ENCODE peak calls at places on chromosomes 5 and 9, in eight cellular contexts. One of them, this sample, is unnamed.

GRCh38 chr5:59346987-59347386 is 546.5 kb downstream of the PDE4D start:
- DNase-seq in iPS DF 6.9: no peak
- DNase-seq in lower lobe of right lung: no peak
- DNase-seq in H1: no peak
- DNase-seq in H7: no peak
- DNase-seq in prostate gland: no peak
- DNase-seq in body of pancreas: no peak
- DNase-seq in GM23338: no peak
- DNase-seq in this sample: no peak

GRCh38 chr9:109101810-109102209 is 17.9 kb downstream of the TMEM245 start:
- DNase-seq in GM23338: no peak
- DNase-seq in H7: no peak
- DNase-seq in prostate gland: peak; percentile 73
- DNase-seq in body of pancreas: no peak
- DNase-seq in H1: no peak
- DNase-seq in lower lobe of right lung: no peak
- DNase-seq in iPS DF 6.9: no peak
- DNase-seq in this sample: no peak

GRCh38 chr5:112419596-112420110 is 576 bp upstream of the EPB41L4A start:
- DNase-seq in iPS DF 6.9: no peak
- DNase-seq in lower lobe of right lung: peak; percentile 72
- DNase-seq in prostate gland: peak; percentile 62
- DNase-seq in body of pancreas: peak; percentile 52
- DNase-seq in GM23338: peak; percentile 68
- DNase-seq in H1: peak; percentile 78
- DNase-seq in H7: peak; percentile 77
- DNase-seq in this sample: peak; percentile 59

GRCh38 chr5:95620870-95621838 is 1.3 kb downstream of the GPR150 start:
- DNase-seq in GM23338: peak; percentile 65
- DNase-seq in prostate gland: no peak
- DNase-seq in H7: peak; percentile 79
- DNase-seq in H1: peak; percentile 78
- DNase-seq in body of pancreas: peak; percentile 64
- DNase-seq in iPS DF 6.9: no peak
- DNase-seq in lower lobe of right lung: peak; percentile 53
- DNase-seq in this sample: peak; percentile 74

GRCh38 chr9:12718482-12719026 is 25.4 kb downstream of the TYRP1 start:
- DNase-seq in H1: peak; percentile 60
- DNase-seq in H7: peak; percentile 13
- DNase-seq in GM23338: peak; percentile 87
- DNase-seq in iPS DF 6.9: peak; percentile 37
- DNase-seq in lower lobe of right lung: no peak
- DNase-seq in prostate gland: no peak
- DNase-seq in body of pancreas: no peak
- DNase-seq in this sample: no peak

GRCh38 chr5:8843766-8844165 is 702.1 kb downstream of the SEMA5A start:
- DNase-seq in body of pancreas: no peak
- DNase-seq in iPS DF 6.9: no peak
- DNase-seq in H7: no peak
- DNase-seq in H1: no peak
- DNase-seq in lower lobe of right lung: no peak
- DNase-seq in prostate gland: no peak
- DNase-seq in GM23338: no peak
- DNase-seq in this sample: no peak

GRCh38 chr5:177426566-177427210 is at the start of gene GRK6:
- DNase-seq in prostate gland: peak; percentile 21
- DNase-seq in body of pancreas: peak; percentile 56
- DNase-seq in lower lobe of right lung: peak; percentile 81
- DNase-seq in iPS DF 6.9: no peak
- DNase-seq in H7: peak; percentile 100
- DNase-seq in GM23338: peak; percentile 73
- DNase-seq in H1: no peak
- DNase-seq in this sample: peak; percentile 25

GRCh38 chr5:10355071-10355889 is 1.8 kb downstream of the MARCHF6 start:
- DNase-seq in prostate gland: no peak
- DNase-seq in H1: no peak
- DNase-seq in H7: no peak
- DNase-seq in lower lobe of right lung: no peak
- DNase-seq in body of pancreas: no peak
- DNase-seq in GM23338: no peak
- DNase-seq in iPS DF 6.9: no peak
- DNase-seq in this sample: no peak

GRCh38 chr5:17918373-17919104 is 284.3 kb downstream of the TAF11L14 start:
- DNase-seq in H7: peak; percentile 32
- DNase-seq in body of pancreas: no peak
- DNase-seq in iPS DF 6.9: peak; percentile 29
- DNase-seq in prostate gland: no peak
- DNase-seq in lower lobe of right lung: no peak
- DNase-seq in GM23338: peak; percentile 75
- DNase-seq in H1: peak; percentile 49
- DNase-seq in this sample: no peak

GRCh38 chr5:31645420-31646081 is 6.6 kb downstream of the PDZD2 start:
- DNase-seq in iPS DF 6.9: no peak
- DNase-seq in prostate gland: no peak
- DNase-seq in H7: peak; percentile 41
- DNase-seq in H1: no peak
- DNase-seq in GM23338: peak; percentile 23
- DNase-seq in body of pancreas: no peak
- DNase-seq in lower lobe of right lung: no peak
- DNase-seq in this sample: no peak

GRCh38 chr5:77133061-77133758 is 46.1 kb upstream of the ZBED3 start:
- DNase-seq in lower lobe of right lung: no peak
- DNase-seq in prostate gland: peak; percentile 75
- DNase-seq in iPS DF 6.9: no peak
- DNase-seq in GM23338: no peak
- DNase-seq in H1: no peak
- DNase-seq in body of pancreas: peak; percentile 24
- DNase-seq in H7: no peak
- DNase-seq in this sample: no peak

GRCh38 chr5:74028406-74028805 is 402.4 kb downstream of the ARHGEF28 start:
- DNase-seq in body of pancreas: no peak
- DNase-seq in prostate gland: no peak
- DNase-seq in iPS DF 6.9: no peak
- DNase-seq in GM23338: no peak
- DNase-seq in lower lobe of right lung: no peak
- DNase-seq in H1: no peak
- DNase-seq in H7: no peak
- DNase-seq in this sample: peak; percentile 77

GRCh38 chr9:134987376-134987775 is 69.7 kb upstream of the FCN1 start:
- DNase-seq in GM23338: no peak
- DNase-seq in iPS DF 6.9: no peak
- DNase-seq in prostate gland: no peak
- DNase-seq in H1: no peak
- DNase-seq in H7: no peak
- DNase-seq in body of pancreas: no peak
- DNase-seq in lower lobe of right lung: no peak
- DNase-seq in this sample: peak; percentile 3

GRCh38 chr5:57004800-57005199 is 52.9 kb upstream of the MIER3 start:
- DNase-seq in lower lobe of right lung: no peak
- DNase-seq in H1: no peak
- DNase-seq in prostate gland: no peak
- DNase-seq in GM23338: no peak
- DNase-seq in H7: no peak
- DNase-seq in iPS DF 6.9: no peak
- DNase-seq in body of pancreas: no peak
- DNase-seq in this sample: no peak

GRCh38 chr5:151098185-151098813 is 17.5 kb upstream of the TNIP1 start:
- DNase-seq in H1: no peak
- DNase-seq in prostate gland: no peak
- DNase-seq in iPS DF 6.9: no peak
- DNase-seq in GM23338: no peak
- DNase-seq in lower lobe of right lung: no peak
- DNase-seq in body of pancreas: no peak
- DNase-seq in H7: no peak
- DNase-seq in this sample: no peak

GRCh38 chr9:116447914-116448313 is 239.2 kb upstream of the TRIM32 start:
- DNase-seq in iPS DF 6.9: no peak
- DNase-seq in prostate gland: no peak
- DNase-seq in GM23338: no peak
- DNase-seq in H1: no peak
- DNase-seq in H7: no peak
- DNase-seq in lower lobe of right lung: no peak
- DNase-seq in body of pancreas: no peak
- DNase-seq in this sample: no peak

GRCh38 chr9:136665704-136666363 is 3.1 kb downstream of the EGFL7 start:
- DNase-seq in body of pancreas: no peak
- DNase-seq in prostate gland: no peak
- DNase-seq in GM23338: peak; percentile 48
- DNase-seq in H1: no peak
- DNase-seq in lower lobe of right lung: no peak
- DNase-seq in iPS DF 6.9: no peak
- DNase-seq in H7: peak; percentile 97
- DNase-seq in this sample: no peak

GRCh38 chr5:52759381-52759780 is 28.3 kb upstream of the ITGA1 start:
- DNase-seq in iPS DF 6.9: no peak
- DNase-seq in body of pancreas: no peak
- DNase-seq in prostate gland: no peak
- DNase-seq in H7: no peak
- DNase-seq in lower lobe of right lung: no peak
- DNase-seq in H1: no peak
- DNase-seq in GM23338: no peak
- DNase-seq in this sample: no peak

GRCh38 chr5:52757991-52758390 is 29.7 kb upstream of the ITGA1 start:
- DNase-seq in iPS DF 6.9: no peak
- DNase-seq in GM23338: no peak
- DNase-seq in prostate gland: no peak
- DNase-seq in H7: no peak
- DNase-seq in lower lobe of right lung: no peak
- DNase-seq in body of pancreas: no peak
- DNase-seq in H1: no peak
- DNase-seq in this sample: no peak

GRCh38 chr5:52757527-52757926 is 30.2 kb upstream of the ITGA1 start:
- DNase-seq in prostate gland: no peak
- DNase-seq in H1: no peak
- DNase-seq in iPS DF 6.9: no peak
- DNase-seq in H7: no peak
- DNase-seq in body of pancreas: no peak
- DNase-seq in lower lobe of right lung: no peak
- DNase-seq in GM23338: no peak
- DNase-seq in this sample: no peak

DNA sequence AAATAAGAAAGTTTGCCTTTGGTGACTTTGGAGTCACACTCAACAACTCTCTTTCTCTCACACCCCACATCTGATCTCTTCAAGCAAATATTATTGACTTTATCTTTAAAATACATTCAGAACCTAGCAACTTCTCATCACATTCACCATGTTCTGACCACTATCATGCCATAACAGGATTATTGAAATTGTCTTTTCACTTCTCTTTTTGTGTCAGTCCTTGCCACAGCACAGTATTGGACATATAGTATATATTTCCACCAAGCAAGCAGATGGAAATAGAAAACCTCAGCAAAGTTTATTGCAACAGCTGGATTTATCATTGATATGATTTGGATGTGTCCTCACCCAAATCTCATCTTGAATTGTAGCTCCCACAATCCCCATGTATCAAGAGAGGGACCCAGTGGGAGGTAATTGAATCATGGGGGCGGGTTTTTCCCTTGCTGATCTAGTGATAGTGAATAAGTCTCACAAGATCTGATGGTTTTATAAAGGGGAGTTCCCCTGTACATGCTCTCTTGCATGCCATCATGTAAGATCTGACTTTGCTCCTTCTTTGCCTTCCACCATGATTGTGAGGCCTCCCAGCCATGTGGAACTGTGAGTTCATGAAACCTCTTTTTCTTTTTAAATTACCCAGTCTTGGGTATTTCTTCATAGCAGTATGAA is 26.9 kb upstream of the ITGA1 start:
- DNase-seq in body of pancreas: no peak
- DNase-seq in H1: no peak
- DNase-seq in iPS DF 6.9: no peak
- DNase-seq in GM23338: no peak
- DNase-seq in H7: no peak
- DNase-seq in lower lobe of right lung: no peak
- DNase-seq in prostate gland: no peak
- DNase-seq in this sample: no peak
- H3K4me3 ChIP-seq in body of pancreas: no peak overlapping the region
- H3K4me3 ChIP-seq in H1: no peak overlapping the region
- H3K4me3 ChIP-seq in iPS DF 6.9: no peak overlapping the region
- H3K4me3 ChIP-seq in GM23338: no peak overlapping the region
- H3K4me3 ChIP-seq in H7: no peak overlapping the region
- H3K4me3 ChIP-seq in lower lobe of right lung: no peak overlapping the region
- H3K4me3 ChIP-seq in prostate gland: no peak overlapping the region
- H3K4me3 ChIP-seq in this sample: no peak overlapping the region

DNA sequence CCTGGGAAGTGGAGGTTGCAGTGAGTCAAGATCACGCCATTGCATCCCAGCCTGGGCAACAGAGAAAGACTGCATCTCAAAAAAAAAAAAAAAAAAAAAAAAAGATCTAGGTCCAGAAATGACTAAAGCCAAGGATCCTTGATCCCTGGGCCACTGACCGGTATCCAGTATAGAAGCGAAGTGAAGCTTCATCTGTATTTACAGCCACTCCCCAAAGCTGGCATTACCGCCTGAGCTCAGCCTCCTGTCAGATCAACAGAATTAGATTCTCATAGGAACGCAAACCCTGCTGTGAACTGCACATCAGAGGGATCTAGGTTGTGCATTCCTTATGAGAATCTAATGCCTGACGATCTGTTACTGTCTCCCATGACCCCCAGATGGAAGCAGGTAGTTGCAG is 9.3 kb downstream of the CSNK1A1 start:
- DNase-seq in iPS DF 6.9: no peak
- DNase-seq in H1: peak; percentile 30
- DNase-seq in prostate gland: no peak
- DNase-seq in lower lobe of right lung: no peak
- DNase-seq in H7: no peak
- DNase-seq in GM23338: no peak
- DNase-seq in body of pancreas: no peak
- DNase-seq in this sample: no peak
- H3K36me3 ChIP-seq in iPS DF 6.9: peaks cover 7% of the 10 kb centered on the region
- H3K36me3 ChIP-seq in H1: peaks cover 8% of the 10 kb centered on the region
- H3K36me3 ChIP-seq in prostate gland: no peaks in the 10 kb centered on the region
- H3K36me3 ChIP-seq in lower lobe of right lung: peaks cover 47% of the 10 kb centered on the region
- H3K36me3 ChIP-seq in H7: peaks cover 15% of the 10 kb centered on the region
- H3K36me3 ChIP-seq in GM23338: peaks cover 13% of the 10 kb centered on the region
- H3K36me3 ChIP-seq in body of pancreas: no peaks in the 10 kb centered on the region
- H3K36me3 ChIP-seq in this sample: peaks cover 53% of the 10 kb centered on the region

DNA sequence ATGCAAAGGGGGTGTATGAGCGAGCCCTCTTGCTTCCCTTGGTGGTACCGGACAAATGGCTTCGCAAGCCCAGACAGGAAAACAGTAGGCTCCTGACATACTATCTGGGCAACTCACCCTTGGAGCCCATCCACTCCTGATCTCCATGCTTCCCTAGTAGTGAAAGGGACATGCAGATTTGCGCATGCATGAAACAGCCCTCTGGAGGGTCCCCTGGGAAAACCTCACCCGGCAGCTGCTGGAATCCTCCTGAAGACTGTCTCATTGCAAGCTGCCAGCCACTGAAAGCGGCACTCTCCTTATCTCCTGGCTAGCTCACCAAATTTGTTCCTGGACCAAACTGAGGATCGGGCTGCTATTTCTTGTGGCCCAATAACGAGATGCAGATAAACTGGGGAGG is 10.2 kb downstream of the ZNF169 start:
- DNase-seq in body of pancreas: no peak
- DNase-seq in lower lobe of right lung: no peak
- DNase-seq in iPS DF 6.9: no peak
- DNase-seq in H1: no peak
- DNase-seq in prostate gland: no peak
- DNase-seq in GM23338: no peak
- DNase-seq in H7: no peak
- DNase-seq in this sample: no peak
- H3K4me3 ChIP-seq in body of pancreas: no peak overlapping the region
- H3K4me3 ChIP-seq in lower lobe of right lung: no peak overlapping the region
- H3K4me3 ChIP-seq in iPS DF 6.9: no peak overlapping the region
- H3K4me3 ChIP-seq in H1: no peak overlapping the region
- H3K4me3 ChIP-seq in prostate gland: no peak overlapping the region
- H3K4me3 ChIP-seq in GM23338: no peak overlapping the region
- H3K4me3 ChIP-seq in H7: no peak overlapping the region
- H3K4me3 ChIP-seq in this sample: no peak overlapping the region

GRCh38 chr9:29873579-29873978 is 2300.3 kb upstream of the C9orf72 start:
- DNase-seq in prostate gland: no peak
- DNase-seq in iPS DF 6.9: no peak
- DNase-seq in H1: no peak
- DNase-seq in body of pancreas: no peak
- DNase-seq in H7: no peak
- DNase-seq in lower lobe of right lung: no peak
- DNase-seq in GM23338: no peak
- DNase-seq in this sample: no peak
- H3K36me3 ChIP-seq in prostate gland: no peaks in the 10 kb centered on the region
- H3K36me3 ChIP-seq in iPS DF 6.9: no peaks in the 10 kb centered on the region
- H3K36me3 ChIP-seq in H1: no peaks in the 10 kb centered on the region
- H3K36me3 ChIP-seq in body of pancreas: no peaks in the 10 kb centered on the region
- H3K36me3 ChIP-seq in H7: no peaks in the 10 kb centered on the region
- H3K36me3 ChIP-seq in lower lobe of right lung: no peaks in the 10 kb centered on the region
- H3K36me3 ChIP-seq in GM23338: no peaks in the 10 kb centered on the region
- H3K36me3 ChIP-seq in this sample: no peaks in the 10 kb centered on the region